ENCODE peak calls at places on chromosomes 11 and 22, in six cellular contexts. I is pancreas; X is CD8-positive, alpha-beta T cell; V is hepatocyte; P is psoas muscle; H is upper lobe of right lung. Q is an unnamed sample.
A peak's percentile ranks its signal among the peaks of the same experiment; 100 is the strongest.

GRCh38 chr11:59186130-59186594 is 14.2 kb downstream of the DTX4 start:
- DNase-seq in I (peak; percentile 68), X (peak; percentile 34), V (peak; percentile 85), P (no peak), H (peak; percentile 76), Q (no peak)

GRCh38 chr11:34148504-34149165 is 43.2 kb downstream of the NAT10 start:
- DNase-seq in I (no peak), X (no peak), V (no peak), P (no peak), H (no peak), Q (no peak)

GRCh38 chr22:30922151-30922611 is 46.4 kb downstream of the MORC2 start:
- DNase-seq in I (peak; percentile 43), X (peak; percentile 83), V (no peak), P (peak; percentile 71), H (peak; percentile 87), Q (no peak)

GRCh38 chr11:83611616-83612015 is 325.4 kb upstream of the CCDC90B start:
- DNase-seq in I (no peak), X (no peak), V (no peak), P (no peak), H (no peak), Q (no peak)

GRCh38 chr11:11391169-11391568 is 38.1 kb upstream of the CSNK2A3 start:
- DNase-seq in I (no peak), X (no peak), V (no peak), P (no peak), H (no peak), Q (no peak)

GRCh38 chr11:66219846-66220565 is 48.4 kb upstream of the RAB1B start:
- DNase-seq in I (no peak), X (no peak), V (no peak), P (no peak), H (peak; percentile 29), Q (no peak)

GRCh38 chr11:74678041-74678440 is 53.2 kb downstream of the CHRDL2 start:
- DNase-seq in I (peak; percentile 10), X (no peak), V (no peak), P (no peak), H (no peak), Q (no peak)

GRCh38 chr11:134543144-134544044 is 131.4 kb upstream of the B3GAT1 start:
- DNase-seq in I (no peak), X (no peak), V (no peak), P (no peak), H (no peak), Q (no peak)

GRCh38 chr11:123576082-123576481 is 78.3 kb downstream of the SCN3B start:
- DNase-seq in I (no peak), X (no peak), V (no peak), P (no peak), H (no peak), Q (no peak)

GRCh38 chr11:111469200-111469599 is 43.0 kb downstream of the BTG4 start:
- DNase-seq in I (no peak), X (no peak), V (no peak), P (no peak), H (no peak), Q (no peak)

GRCh38 chr11:68632802-68633201 is 51.5 kb upstream of the GAL start:
- DNase-seq in I (no peak), X (no peak), V (peak; percentile 78), P (no peak), H (no peak), Q (no peak)

GRCh38 chr11:73257342-73258103 is 14.6 kb upstream of the P2RY6 start:
- DNase-seq in I (no peak), X (no peak), V (no peak), P (peak; percentile 60), H (peak; percentile 80), Q (no peak)

DNA sequence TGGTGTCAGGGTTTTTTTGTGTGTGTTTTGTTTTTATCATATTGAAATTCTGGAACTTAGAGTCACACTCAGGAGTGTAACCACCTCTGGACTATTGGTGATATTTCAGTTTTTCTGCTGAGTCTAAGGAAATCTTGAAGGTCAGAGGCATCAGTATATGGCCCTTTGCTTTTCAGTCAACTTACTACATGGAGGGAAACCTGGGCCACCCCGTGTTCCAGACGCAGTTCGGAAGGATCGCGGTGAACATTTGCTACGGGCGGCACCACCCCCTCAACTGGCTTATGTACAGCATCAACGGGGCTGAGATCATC is 19.9 kb downstream of the UPB1 start:
- DNase-seq in I (no peak), X (no peak), V (no peak), P (no peak), H (no peak), Q (no peak)
- H3K27ac ChIP-seq in I (no peak overlapping the region), X (no peak overlapping the region), V (no peak overlapping the region), P (no peak overlapping the region), H (no peak overlapping the region), Q (no peak overlapping the region)

DNA sequence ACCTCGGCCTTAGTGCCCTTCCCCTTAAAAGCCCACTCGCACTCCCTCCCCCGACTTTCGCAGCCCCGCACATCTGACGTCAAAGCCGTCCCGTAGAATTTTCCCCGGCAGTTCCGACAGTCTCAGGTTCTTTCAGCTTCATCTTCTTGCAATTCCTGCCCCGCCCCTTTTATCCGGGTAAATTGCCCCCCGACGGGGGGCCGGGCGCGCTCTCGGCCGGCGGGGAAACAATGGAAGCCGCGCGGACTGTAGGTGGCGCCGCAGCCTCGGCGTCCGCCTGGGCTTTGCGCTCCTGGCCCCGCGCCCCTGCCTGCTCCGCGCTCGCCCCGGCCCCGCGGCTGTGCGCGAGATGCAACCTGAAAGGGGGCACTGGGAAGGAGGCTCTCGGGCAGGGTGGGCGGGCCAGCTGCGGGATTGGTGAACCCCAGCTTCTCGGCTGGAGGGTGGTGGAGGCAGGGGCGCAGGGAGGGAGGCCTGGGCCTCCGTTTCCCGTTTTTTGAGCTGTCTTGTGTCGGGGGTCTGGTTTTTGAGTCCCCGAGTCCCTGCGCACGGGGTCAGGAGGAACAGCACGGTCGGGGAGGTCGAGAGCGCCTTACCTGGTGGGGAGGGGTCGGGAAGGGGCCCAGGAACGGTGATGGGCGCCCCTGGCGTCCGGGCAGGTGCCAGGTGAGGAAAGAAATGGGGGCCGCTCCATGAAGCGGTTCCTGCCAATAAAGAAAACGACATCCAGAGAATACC is 855 bp upstream of the FGF19 start:
- DNase-seq in I (no peak), X (no peak), V (peak; percentile 80), P (no peak), H (no peak), Q (no peak)
- H3K27ac ChIP-seq in I (no peak overlapping the region), X (no peak overlapping the region), V (no peak overlapping the region), P (no peak overlapping the region), H (no peak overlapping the region), Q (no peak overlapping the region)

GRCh38 chr22:46092646-46093410 is 57.5 kb upstream of the PPARA start:
- DNase-seq in I (no peak), X (no peak), V (no peak), P (peak; percentile 16), H (no peak), Q (no peak)

GRCh38 chr22:46096706-46097230 is 53.6 kb upstream of the PPARA start:
- DNase-seq in I (no peak), X (no peak), V (no peak), P (no peak), H (no peak), Q (no peak)

GRCh38 chr22:46096051-46096450 is 54.3 kb upstream of the PPARA start:
- DNase-seq in I (no peak), X (no peak), V (no peak), P (no peak), H (no peak), Q (no peak)

GRCh38 chr22:46093796-46094195 is 56.5 kb upstream of the PPARA start:
- DNase-seq in I (no peak), X (no peak), V (no peak), P (no peak), H (no peak), Q (no peak)

DNA sequence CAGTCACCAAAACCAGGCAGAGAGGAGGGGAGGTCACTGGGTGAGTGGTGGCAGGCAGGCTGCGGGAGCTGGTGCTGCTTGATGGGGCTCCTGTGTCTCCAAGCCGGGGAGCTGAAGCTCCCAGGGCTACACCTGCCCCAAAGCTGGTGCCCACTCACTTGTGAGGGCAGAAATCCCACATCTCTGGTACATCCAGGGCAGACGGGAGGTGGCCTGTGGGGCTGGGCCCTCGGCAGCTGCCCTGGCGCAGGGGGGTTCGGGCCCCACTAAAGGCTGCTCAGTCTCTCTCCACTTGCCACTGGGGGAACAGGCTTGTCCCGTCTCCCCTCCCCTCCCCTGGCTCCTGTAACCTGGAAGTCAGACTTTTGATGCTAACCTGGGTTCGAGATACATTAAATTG is 55.6 kb upstream of the PPARA start:
- DNase-seq in I (no peak), X (no peak), V (no peak), P (no peak), H (no peak), Q (no peak)
- H3K27ac ChIP-seq in I (peak overlapping the region; percentile 49), X (no peak overlapping the region), V (no peak overlapping the region), P (peak overlapping the region; percentile 98), H (peak overlapping the region; percentile 53), Q (peak overlapping the region; percentile 99)

GRCh38 chr11:86414032-86414431 is 39.3 kb downstream of the CCDC81 start:
- DNase-seq in I (no peak), X (no peak), V (no peak), P (no peak), H (no peak), Q (no peak)
- H3K27ac ChIP-seq in I (no peak overlapping the region), X (no peak overlapping the region), V (no peak overlapping the region), P (no peak overlapping the region), H (no peak overlapping the region), Q (no peak overlapping the region)

GRCh38 chr22:23253475-23254055 is 73.3 kb downstream of the BCR start:
- DNase-seq in I (no peak), X (no peak), V (no peak), P (no peak), H (no peak), Q (no peak)

GRCh38 chr22:23249506-23250423 is 69.5 kb downstream of the BCR start:
- DNase-seq in I (no peak), X (no peak), V (no peak), P (no peak), H (no peak), Q (no peak)

GRCh38 chr22:23248583-23248982 is 68.3 kb downstream of the BCR start:
- DNase-seq in I (no peak), X (no peak), V (peak; percentile 38), P (no peak), H (no peak), Q (no peak)

GRCh38 chr22:23250424-23251363 is 70.4 kb downstream of the BCR start:
- DNase-seq in I (no peak), X (no peak), V (no peak), P (no peak), H (no peak), Q (no peak)

GRCh38 chr22:23251445-23252093 is 71.3 kb downstream of the BCR start:
- DNase-seq in I (peak; percentile 40), X (no peak), V (peak; percentile 70), P (no peak), H (no peak), Q (no peak)
- H3K27ac ChIP-seq in I (no peak overlapping the region), X (no peak overlapping the region), V (peak overlapping the region; percentile 54), P (no peak overlapping the region), H (no peak overlapping the region), Q (no peak overlapping the region)

DNA sequence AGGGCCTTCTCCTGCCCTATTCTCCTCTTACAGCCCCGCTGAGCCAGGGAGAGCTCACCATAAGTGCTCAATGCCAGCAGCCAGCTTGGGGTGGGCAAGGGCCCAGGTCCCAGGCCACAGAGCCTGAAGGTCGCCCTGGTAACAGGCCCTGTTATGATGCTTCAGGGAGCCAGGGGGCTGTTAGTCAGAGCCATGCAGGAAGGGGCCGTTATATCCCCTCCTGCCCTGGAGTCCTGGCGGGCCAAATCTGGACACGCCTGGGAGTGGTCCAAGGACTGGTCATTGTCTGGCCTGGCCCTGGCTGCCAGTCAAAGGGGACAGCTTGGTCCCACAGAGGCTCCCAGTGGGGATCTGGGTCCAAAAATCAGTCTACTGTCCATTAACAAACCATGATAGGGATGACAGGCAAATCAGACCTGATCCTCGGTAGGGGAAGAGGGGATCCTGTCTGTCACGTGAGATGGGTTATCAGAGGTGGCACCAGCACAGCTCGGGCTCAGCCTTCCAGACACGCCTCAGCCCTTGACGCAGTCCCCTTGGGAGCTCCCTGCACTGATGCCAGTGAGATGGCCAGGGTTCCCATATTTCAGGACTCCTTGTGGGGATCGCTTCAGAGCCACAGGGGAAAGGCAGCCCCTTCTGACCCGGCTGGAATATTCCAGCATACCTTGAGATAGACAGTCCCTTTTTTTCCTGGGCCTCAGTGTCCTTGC is 55.9 kb downstream of the LRRC32 start:
- DNase-seq in I (no peak), X (no peak), V (no peak), P (peak; percentile 67), H (no peak), Q (no peak)
- H3K27ac ChIP-seq in I (no peak overlapping the region), X (no peak overlapping the region), V (no peak overlapping the region), P (peak overlapping the region; percentile 50), H (peak overlapping the region; percentile 60), Q (no peak overlapping the region)

Q was measured in substantia nigra.